ENCODE peak calls at places on chromosomes 11 and 22, in ten cellular contexts. B is colonic mucosa, Q is mammary epithelial cell, A is adipocyte, I is SK-N-SH, F is SK-N-MC, C is mesendoderm, R is HCT116, U is IMR-90, Z is H1. S is an unnamed sample.
A peak's percentile ranks its signal among the peaks of the same experiment; 100 is the strongest.

GRCh38 chr11:130533113-130533803 is 84.8 kb downstream of the ADAMTS15 start:
- DNase-seq in B (no peak), Q (no peak), A (no peak), I (peak; percentile 61), F (no peak), C (no peak), R (no peak), U (no peak), Z (no peak), S (no peak)

GRCh38 chr11:117825538-117826359 is 1.2 kb upstream of the FXYD2 start:
- DNase-seq in B (no peak), Q (no peak), A (no peak), I (no peak), F (no peak), C (no peak), R (no peak), U (no peak), Z (no peak), S (peak; percentile 64)

GRCh38 chr11:64767344-64768299 is 7.8 kb upstream of the PYGM start:
- DNase-seq in B (peak; percentile 76), Q (no peak), A (peak; percentile 82), I (peak; percentile 76), F (no peak), C (peak; percentile 92), R (peak; percentile 45), U (peak; percentile 60), Z (peak; percentile 95), S (peak; percentile 86)

GRCh38 chr11:11065396-11065795 is 207.5 kb upstream of the ZBED5 start:
- DNase-seq in B (no peak), Q (no peak), A (no peak), I (no peak), F (no peak), C (no peak), R (no peak), U (no peak), Z (no peak), S (no peak)

GRCh38 chr11:94876645-94877445 is 96.5 kb downstream of the CWC15 start:
- DNase-seq in B (peak; percentile 56), Q (peak; percentile 75), A (peak; percentile 97), I (no peak), F (peak; percentile 3), C (peak; percentile 50), R (peak; percentile 72), U (peak; percentile 98), Z (no peak), S (peak; percentile 92)

GRCh38 chr22:38733329-38734202 is 22.2 kb downstream of the SUN2 start:
- DNase-seq in B (peak; percentile 76), Q (no peak), A (peak; percentile 51), I (peak; percentile 74), F (no peak), C (no peak), R (no peak), U (peak; percentile 55), Z (peak; percentile 80), S (peak; percentile 77)

GRCh38 chr11:32584921-32585320 is 1.3 kb downstream of the EIF3M start:
- DNase-seq in B (no peak), Q (no peak), A (peak; percentile 54), I (no peak), F (no peak), C (peak; percentile 65), R (no peak), U (no peak), Z (no peak), S (no peak)

GRCh38 chr22:31488988-31489617 is 539 bp downstream of the EIF4ENIF1 start:
- DNase-seq in B (peak; percentile 45), Q (peak; percentile 20), A (peak; percentile 73), I (peak; percentile 84), F (no peak), C (peak; percentile 53), R (no peak), U (peak; percentile 7), Z (peak; percentile 73), S (peak; percentile 83)

GRCh38 chr11:65982824-65983588 is 19.0 kb downstream of the EIF1AD start:
- DNase-seq in B (no peak), Q (no peak), A (no peak), I (peak; percentile 11), F (no peak), C (no peak), R (no peak), U (no peak), Z (no peak), S (peak; percentile 37)

GRCh38 chr11:107043242-107043991 is 25.1 kb upstream of the GUCY1A2 start:
- DNase-seq in B (no peak), Q (peak; percentile 87), A (peak; percentile 88), I (no peak), F (no peak), C (peak; percentile 4), R (no peak), U (peak; percentile 82), Z (no peak), S (no peak)

GRCh38 chr22:37982151-37982838 is 2.1 kb downstream of the SOX10 start:
- DNase-seq in B (peak; percentile 22), Q (no peak), A (no peak), I (no peak), F (no peak), C (no peak), R (no peak), U (no peak), Z (no peak), S (no peak)

GRCh38 chr22:27128461-27129080 is 471.2 kb downstream of the MIAT start:
- DNase-seq in B (no peak), Q (no peak), A (no peak), I (no peak), F (no peak), C (no peak), R (no peak), U (no peak), Z (no peak), S (no peak)

GRCh38 chr11:117771197-117771596 is 25.8 kb downstream of the DSCAML1 start:
- DNase-seq in B (no peak), Q (no peak), A (no peak), I (no peak), F (no peak), C (no peak), R (no peak), U (no peak), Z (no peak), S (no peak)

GRCh38 chr11:114799524-114799923 is 121.2 kb downstream of the NXPE2 start:
- DNase-seq in B (no peak), Q (no peak), A (no peak), I (no peak), F (no peak), C (peak; percentile 87), R (no peak), U (no peak), Z (peak; percentile 56), S (no peak)

GRCh38 chr11:77170107-77170506 is 42.1 kb downstream of the MYO7A start:
- DNase-seq in B (no peak), Q (no peak), A (no peak), I (no peak), F (no peak), C (peak; percentile 94), R (no peak), U (no peak), Z (no peak), S (peak; percentile 36)

GRCh38 chr11:83819936-83820549 is 533.9 kb upstream of the CCDC90B start:
- DNase-seq in B (no peak), Q (peak; percentile 48), A (peak; percentile 91), I (peak; percentile 29), F (peak; percentile 80), C (peak; percentile 55), R (peak; percentile 35), U (peak; percentile 79), Z (no peak), S (no peak)

GRCh38 chr22:29260601-29261315 is 7.0 kb downstream of the RHBDD3 start:
- DNase-seq in B (no peak), Q (no peak), A (no peak), I (peak; percentile 39), F (no peak), C (no peak), R (no peak), U (no peak), Z (no peak), S (no peak)

GRCh38 chr22:16387088-16387487 is 205.5 kb downstream of the CCT8L2 start:
- DNase-seq in B (no peak), Q (no peak), A (no peak), I (no peak), F (no peak), C (no peak), R (no peak), U (no peak), Z (no peak), S (no peak)

GRCh38 chr11:31927982-31928381 is 116.9 kb upstream of the PAX6 start:
- DNase-seq in B (no peak), Q (no peak), A (no peak), I (no peak), F (no peak), C (no peak), R (no peak), U (no peak), Z (no peak), S (no peak)

GRCh38 chr11:13260963-13261599 is 16.5 kb upstream of the BMAL1 start:
- DNase-seq in B (no peak), Q (peak; percentile 42), A (no peak), I (no peak), F (no peak), C (no peak), R (no peak), U (peak; percentile 12), Z (no peak), S (peak; percentile 71)
- H3K4me3 ChIP-seq in B (no peak overlapping the region), Q (no peak overlapping the region), A (peak overlapping the region; percentile 65), I (no peak overlapping the region), F (no peak overlapping the region), C (no peak overlapping the region), R (peak overlapping the region; percentile 21), U (no peak overlapping the region), Z (no peak overlapping the region), S (no peak overlapping the region)

GRCh38 chr11:100635194-100635593 is 51.9 kb upstream of the ARHGAP42 start:
- DNase-seq in B (no peak), Q (no peak), A (no peak), I (no peak), F (no peak), C (no peak), R (no peak), U (no peak), Z (no peak), S (no peak)
- H3K36me3 ChIP-seq in B (no peaks in the 10 kb centered on the region), Q (no peaks in the 10 kb centered on the region), A (no peaks in the 10 kb centered on the region), I (no peaks in the 10 kb centered on the region), F (no peaks in the 10 kb centered on the region), C (no peaks in the 10 kb centered on the region), R (no peaks in the 10 kb centered on the region), U (no peaks in the 10 kb centered on the region), Z (no peaks in the 10 kb centered on the region), S (no peaks in the 10 kb centered on the region)

GRCh38 chr11:12936200-12936599 is 72.9 kb upstream of the RASSF10 start:
- DNase-seq in B (no peak), Q (no peak), A (no peak), I (no peak), F (no peak), C (no peak), R (no peak), U (no peak), Z (no peak), S (no peak)
- H3K9ac ChIP-seq in B (no peak overlapping the region), Q (no peak overlapping the region), A (no peak overlapping the region), I (no peak overlapping the region), F (no peak overlapping the region), C (no peak overlapping the region), R (no peak overlapping the region), U (no peak overlapping the region), Z (no peak overlapping the region), S (no peak overlapping the region)

DNA sequence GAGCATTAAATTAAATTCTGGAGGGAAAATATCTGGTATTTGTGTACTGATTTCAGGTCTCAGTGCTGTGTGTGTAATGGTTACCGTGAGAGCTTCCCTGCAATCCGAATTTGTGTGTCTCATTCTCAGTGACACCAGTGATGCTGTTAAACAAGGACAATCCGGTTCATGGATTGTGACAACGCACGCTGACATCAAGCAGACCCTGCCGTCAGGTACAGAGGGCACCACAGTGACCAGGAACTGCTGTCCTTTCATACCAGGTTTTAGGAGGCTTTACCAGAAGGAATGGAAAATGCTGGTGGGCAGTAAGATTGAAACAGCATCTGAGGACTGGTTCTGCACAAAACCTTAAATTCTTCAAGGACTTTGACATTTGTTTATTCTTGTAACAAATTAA is 30.5 kb upstream of the PLET1 start:
- DNase-seq in B (no peak), Q (no peak), A (no peak), I (no peak), F (no peak), C (no peak), R (no peak), U (no peak), Z (no peak), S (no peak)
- H3K4me3 ChIP-seq in B (no peak overlapping the region), Q (no peak overlapping the region), A (no peak overlapping the region), I (peak overlapping the region; percentile 72), F (peak overlapping the region; percentile 89), C (no peak overlapping the region), R (no peak overlapping the region), U (no peak overlapping the region), Z (no peak overlapping the region), S (no peak overlapping the region)